ENCODE peak calls at places on chromosome 5, in seven cellular contexts. One of them, this sample, is unnamed.

GRCh38 chr5:133408322-133408721 is 204.0 kb downstream of the FSTL4 start:
- DNase-seq in SK-N-SH: no peak
- DNase-seq in HepG2: no peak
- DNase-seq in H1: no peak
- DNase-seq in K562: no peak
- DNase-seq in GM12878: no peak
- DNase-seq in IMR-90: no peak
- DNase-seq in this sample: no peak

GRCh38 chr5:149475777-149476176 is 75.5 kb downstream of the CSNK1A1 start:
- DNase-seq in IMR-90: no peak
- DNase-seq in HepG2: no peak
- DNase-seq in H1: no peak
- DNase-seq in GM12878: no peak
- DNase-seq in SK-N-SH: no peak
- DNase-seq in K562: no peak
- DNase-seq in this sample: no peak

GRCh38 chr5:15020731-15021130 is 149.2 kb upstream of the ANKH start:
- DNase-seq in H1: no peak
- DNase-seq in K562: no peak
- DNase-seq in IMR-90: no peak
- DNase-seq in HepG2: no peak
- DNase-seq in GM12878: no peak
- DNase-seq in SK-N-SH: no peak
- DNase-seq in this sample: no peak

GRCh38 chr5:128844354-128844923 is 120.8 kb upstream of the SLC27A6 start:
- DNase-seq in SK-N-SH: peak; percentile 3
- DNase-seq in K562: no peak
- DNase-seq in HepG2: no peak
- DNase-seq in H1: no peak
- DNase-seq in IMR-90: peak; percentile 28
- DNase-seq in GM12878: no peak
- DNase-seq in this sample: peak; percentile 6

GRCh38 chr5:1293416-1293996 is 1.4 kb downstream of the TERT start:
- DNase-seq in GM12878: no peak
- DNase-seq in H1: no peak
- DNase-seq in HepG2: no peak
- DNase-seq in SK-N-SH: no peak
- DNase-seq in IMR-90: no peak
- DNase-seq in K562: no peak
- DNase-seq in this sample: no peak

GRCh38 chr5:88502179-88503064 is 233.8 kb upstream of the TMEM161B start:
- DNase-seq in H1: no peak
- DNase-seq in IMR-90: no peak
- DNase-seq in K562: no peak
- DNase-seq in HepG2: no peak
- DNase-seq in SK-N-SH: no peak
- DNase-seq in GM12878: peak; percentile 20
- DNase-seq in this sample: no peak

GRCh38 chr5:1793966-1794895 is 5.4 kb downstream of the MRPL36 start:
- DNase-seq in IMR-90: peak; percentile 94
- DNase-seq in H1: no peak
- DNase-seq in K562: no peak
- DNase-seq in GM12878: no peak
- DNase-seq in HepG2: peak; percentile 52
- DNase-seq in SK-N-SH: no peak
- DNase-seq in this sample: no peak

GRCh38 chr5:127941646-127942045 is 141.9 kb upstream of the SLC12A2 start:
- DNase-seq in K562: no peak
- DNase-seq in H1: no peak
- DNase-seq in SK-N-SH: no peak
- DNase-seq in GM12878: no peak
- DNase-seq in HepG2: no peak
- DNase-seq in IMR-90: no peak
- DNase-seq in this sample: no peak

GRCh38 chr5:173920024-173920753 is 32.0 kb downstream of the CPEB4 start:
- DNase-seq in K562: no peak
- DNase-seq in GM12878: no peak
- DNase-seq in SK-N-SH: no peak
- DNase-seq in H1: no peak
- DNase-seq in HepG2: no peak
- DNase-seq in IMR-90: peak; percentile 16
- DNase-seq in this sample: no peak

GRCh38 chr5:37836173-37837100 is 3.4 kb downstream of the GDNF start:
- DNase-seq in IMR-90: peak; percentile 29
- DNase-seq in GM12878: no peak
- DNase-seq in K562: no peak
- DNase-seq in SK-N-SH: peak; percentile 45
- DNase-seq in HepG2: no peak
- DNase-seq in H1: no peak
- DNase-seq in this sample: no peak

GRCh38 chr5:138953370-138954256 is 78.5 kb upstream of the LRRTM2 start:
- DNase-seq in GM12878: no peak
- DNase-seq in H1: no peak
- DNase-seq in HepG2: no peak
- DNase-seq in K562: no peak
- DNase-seq in IMR-90: peak; percentile 54
- DNase-seq in SK-N-SH: peak; percentile 90
- DNase-seq in this sample: no peak

GRCh38 chr5:142023836-142024235 is 11.0 kb upstream of the GNPDA1 start:
- DNase-seq in H1: no peak
- DNase-seq in SK-N-SH: no peak
- DNase-seq in HepG2: no peak
- DNase-seq in IMR-90: no peak
- DNase-seq in GM12878: no peak
- DNase-seq in K562: no peak
- DNase-seq in this sample: no peak

GRCh38 chr5:79408028-79408427 is 105.9 kb downstream of the HOMER1 start:
- DNase-seq in SK-N-SH: no peak
- DNase-seq in HepG2: no peak
- DNase-seq in K562: no peak
- DNase-seq in GM12878: no peak
- DNase-seq in IMR-90: no peak
- DNase-seq in H1: no peak
- DNase-seq in this sample: no peak

GRCh38 chr5:66967102-66967501 is 229.5 kb downstream of the CD180 start:
- DNase-seq in SK-N-SH: no peak
- DNase-seq in HepG2: no peak
- DNase-seq in K562: no peak
- DNase-seq in IMR-90: peak; percentile 86
- DNase-seq in H1: no peak
- DNase-seq in GM12878: no peak
- DNase-seq in this sample: no peak

GRCh38 chr5:149439899-149440655 is 61.0 kb upstream of the IL17B start:
- DNase-seq in GM12878: no peak
- DNase-seq in H1: peak; percentile 68
- DNase-seq in K562: peak; percentile 89
- DNase-seq in IMR-90: peak; percentile 47
- DNase-seq in SK-N-SH: peak; percentile 50
- DNase-seq in HepG2: peak; percentile 84
- DNase-seq in this sample: peak; percentile 96

GRCh38 chr5:1040571-1040970 is 32.0 kb downstream of the NKD2 start:
- DNase-seq in H1: no peak
- DNase-seq in SK-N-SH: no peak
- DNase-seq in HepG2: no peak
- DNase-seq in GM12878: no peak
- DNase-seq in K562: no peak
- DNase-seq in IMR-90: no peak
- DNase-seq in this sample: no peak

GRCh38 chr5:50595199-50595598 is 71.2 kb upstream of the PARP8 start:
- DNase-seq in H1: no peak
- DNase-seq in HepG2: no peak
- DNase-seq in IMR-90: peak; percentile 90
- DNase-seq in SK-N-SH: no peak
- DNase-seq in GM12878: no peak
- DNase-seq in K562: no peak
- DNase-seq in this sample: peak; percentile 6

GRCh38 chr5:113292535-113292934 is 142.3 kb downstream of the TSSK1B start:
- DNase-seq in IMR-90: peak; percentile 32
- DNase-seq in SK-N-SH: no peak
- DNase-seq in GM12878: no peak
- DNase-seq in HepG2: no peak
- DNase-seq in H1: no peak
- DNase-seq in K562: no peak
- DNase-seq in this sample: no peak

GRCh38 chr5:106094128-106094726 is 1576.5 kb downstream of the EFNA5 start:
- DNase-seq in IMR-90: peak; percentile 69
- DNase-seq in K562: no peak
- DNase-seq in HepG2: no peak
- DNase-seq in GM12878: peak; percentile 3
- DNase-seq in SK-N-SH: peak; percentile 40
- DNase-seq in H1: no peak
- DNase-seq in this sample: no peak

GRCh38 chr5:33336911-33337620 is 103.7 kb upstream of the TARS1 start:
- DNase-seq in H1: no peak
- DNase-seq in HepG2: no peak
- DNase-seq in IMR-90: peak; percentile 82
- DNase-seq in GM12878: no peak
- DNase-seq in K562: no peak
- DNase-seq in SK-N-SH: no peak
- DNase-seq in this sample: no peak

GRCh38 chr5:77991084-77991483 is 214.9 kb upstream of the TBCA start:
- DNase-seq in H1: no peak
- DNase-seq in SK-N-SH: no peak
- DNase-seq in GM12878: no peak
- DNase-seq in IMR-90: no peak
- DNase-seq in K562: no peak
- DNase-seq in HepG2: no peak
- DNase-seq in this sample: no peak

GRCh38 chr5:62265648-62266112 is 40.3 kb upstream of the KIF2A start:
- DNase-seq in K562: no peak
- DNase-seq in IMR-90: no peak
- DNase-seq in HepG2: no peak
- DNase-seq in GM12878: no peak
- DNase-seq in H1: no peak
- DNase-seq in SK-N-SH: no peak
- DNase-seq in this sample: no peak

GRCh38 chr5:62271370-62271769 is 34.6 kb upstream of the KIF2A start:
- DNase-seq in H1: no peak
- DNase-seq in GM12878: no peak
- DNase-seq in IMR-90: no peak
- DNase-seq in HepG2: no peak
- DNase-seq in SK-N-SH: no peak
- DNase-seq in K562: no peak
- DNase-seq in this sample: no peak

GRCh38 chr5:62268792-62269191 is 37.2 kb upstream of the KIF2A start:
- DNase-seq in HepG2: no peak
- DNase-seq in IMR-90: no peak
- DNase-seq in H1: no peak
- DNase-seq in GM12878: no peak
- DNase-seq in SK-N-SH: no peak
- DNase-seq in K562: no peak
- DNase-seq in this sample: no peak

GRCh38 chr5:62266573-62266972 is 39.4 kb upstream of the KIF2A start:
- DNase-seq in IMR-90: no peak
- DNase-seq in GM12878: no peak
- DNase-seq in HepG2: no peak
- DNase-seq in K562: no peak
- DNase-seq in H1: no peak
- DNase-seq in SK-N-SH: no peak
- DNase-seq in this sample: no peak

DNA sequence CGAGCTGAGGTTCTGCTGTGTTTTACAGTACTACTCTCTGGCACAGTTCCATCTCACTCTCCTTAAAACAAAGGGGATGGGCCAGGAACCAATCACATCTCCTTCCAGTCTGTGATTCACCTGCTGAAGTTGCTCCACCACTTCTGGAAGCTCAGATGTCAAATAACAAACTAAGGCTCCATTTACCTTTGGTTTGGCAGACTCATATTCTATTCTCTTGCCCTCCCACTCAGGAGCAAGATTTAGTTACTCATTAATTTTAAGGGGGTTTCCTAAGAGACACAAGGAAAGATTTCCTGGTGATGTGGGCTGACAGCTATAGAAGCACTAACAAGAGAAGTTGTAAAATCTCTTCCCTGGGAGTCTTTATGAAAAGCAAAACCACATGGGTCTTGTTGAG is 37.8 kb upstream of the KIF2A start:
- DNase-seq in H1: no peak
- DNase-seq in SK-N-SH: no peak
- DNase-seq in GM12878: peak; percentile 26
- DNase-seq in IMR-90: no peak
- DNase-seq in K562: no peak
- DNase-seq in HepG2: peak; percentile 4
- DNase-seq in this sample: peak; percentile 48
- TF ChIP-seq RFX5 in H1: no peak
- TF ChIP-seq RFX5 in SK-N-SH: no peak
- TF ChIP-seq RFX5 in GM12878: no peak
- TF ChIP-seq RFX5 in IMR-90: no peak
- TF ChIP-seq RFX5 in K562: no peak
- TF ChIP-seq RFX5 in HepG2: no peak
- TF ChIP-seq RFX5 in this sample: no peak

GRCh38 chr5:166358127-166358840 is 1933.2 kb upstream of the WWC1 start:
- DNase-seq in GM12878: no peak
- DNase-seq in HepG2: no peak
- DNase-seq in IMR-90: no peak
- DNase-seq in K562: no peak
- DNase-seq in SK-N-SH: no peak
- DNase-seq in H1: no peak
- DNase-seq in this sample: no peak
- H3K4me2 ChIP-seq in GM12878: no peak overlapping the region
- H3K4me2 ChIP-seq in HepG2: no peak overlapping the region
- H3K4me2 ChIP-seq in IMR-90: no peak overlapping the region
- H3K4me2 ChIP-seq in K562: no peak overlapping the region
- H3K4me2 ChIP-seq in SK-N-SH: no peak overlapping the region
- H3K4me2 ChIP-seq in H1: no peak overlapping the region
- H3K4me2 ChIP-seq in this sample: no peak overlapping the region

DNA sequence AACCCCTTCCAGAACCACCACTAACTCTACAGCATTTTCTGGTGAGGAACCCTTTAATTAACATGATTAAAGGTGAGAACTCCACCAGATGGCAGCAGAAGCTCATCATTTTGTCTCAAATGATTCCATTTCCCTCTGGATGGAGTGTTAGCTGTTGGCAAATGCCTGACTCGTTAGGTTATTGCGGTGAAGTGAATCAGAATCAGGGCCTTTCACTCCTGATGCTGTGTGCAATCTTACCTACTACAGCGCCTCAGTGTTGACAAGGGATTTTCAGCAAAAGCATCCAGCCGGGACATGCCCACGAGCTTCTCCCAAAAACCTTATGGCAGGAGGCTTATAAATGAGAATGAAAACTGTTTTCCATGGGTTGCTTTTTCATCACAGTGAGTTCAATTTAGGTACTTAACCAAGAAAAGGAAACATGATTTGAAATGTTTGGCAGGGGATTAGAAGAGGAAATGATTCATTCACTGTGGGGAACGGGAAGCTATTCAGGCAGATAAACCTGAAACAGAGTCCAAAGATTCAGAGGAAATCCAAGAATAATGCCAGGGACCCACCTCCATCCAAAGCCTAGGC is 48.0 kb upstream of the CAST start:
- DNase-seq in IMR-90: peak; percentile 96
- DNase-seq in H1: peak; percentile 38
- DNase-seq in K562: peak; percentile 17
- DNase-seq in HepG2: peak; percentile 68
- DNase-seq in GM12878: peak; percentile 25
- DNase-seq in SK-N-SH: peak; percentile 64
- DNase-seq in this sample: peak; percentile 86
- TF ChIP-seq RAD21 in IMR-90: peak; percentile 91
- TF ChIP-seq RAD21 in H1: peak; percentile 93
- TF ChIP-seq RAD21 in K562: peak; percentile 92
- TF ChIP-seq RAD21 in HepG2: peak; percentile 70
- TF ChIP-seq RAD21 in GM12878: peak; percentile 87
- TF ChIP-seq RAD21 in SK-N-SH: peak; percentile 91
- TF ChIP-seq RAD21 in this sample: peak; percentile 95

GRCh38 chr5:180790020-180790419 is 12.6 kb downstream of the MGAT1 start:
- DNase-seq in HepG2: peak; percentile 48
- DNase-seq in K562: no peak
- DNase-seq in IMR-90: no peak
- DNase-seq in GM12878: no peak
- DNase-seq in H1: no peak
- DNase-seq in SK-N-SH: no peak
- DNase-seq in this sample: peak; percentile 64
- TF ChIP-seq RFX5 in HepG2: no peak
- TF ChIP-seq RFX5 in K562: no peak
- TF ChIP-seq RFX5 in IMR-90: no peak
- TF ChIP-seq RFX5 in GM12878: no peak
- TF ChIP-seq RFX5 in H1: no peak
- TF ChIP-seq RFX5 in SK-N-SH: no peak
- TF ChIP-seq RFX5 in this sample: no peak